ENCODE peak calls at places on chromosomes 5 and 9, in eight cellular contexts. P, B, K, G, X, R, S and J are unnamed samples.
A peak's percentile ranks its signal among the peaks of the same experiment; 100 is the strongest.

GRCh38 chr5:168041583-168041982 is 249.9 kb upstream of the WWC1 start:
- DNase-seq in R (no peak), K (no peak), S (no peak), P (no peak), G (no peak), B (no peak), X (no peak), J (no peak)

GRCh38 chr9:89919171-89919681 is 314.4 kb downstream of the GADD45G start:
- DNase-seq in K (no peak), R (peak; percentile 60), S (no peak), X (no peak), P (no peak), G (no peak), B (no peak), J (no peak)

GRCh38 chr5:56414056-56414455 is 180.9 kb upstream of the ANKRD55 start:
- DNase-seq in B (no peak), S (peak; percentile 93), G (no peak), P (no peak), K (no peak), X (peak; percentile 20), R (no peak), J (no peak)

GRCh38 chr5:84301535-84301934 is 83.1 kb downstream of the EDIL3 start:
- DNase-seq in G (no peak), B (peak; percentile 51), P (no peak), R (no peak), K (peak; percentile 4), S (no peak), X (peak; percentile 49), J (no peak)

GRCh38 chr5:57831942-57832341 is 349.3 kb upstream of the ACTBL2 start:
- DNase-seq in G (no peak), B (peak; percentile 84), K (no peak), R (no peak), S (no peak), X (peak; percentile 31), P (no peak), J (no peak)

GRCh38 chr5:136067422-136067821 is 38.6 kb downstream of the TGFBI start:
- DNase-seq in P (no peak), B (no peak), S (no peak), R (no peak), X (no peak), G (no peak), K (peak; percentile 27), J (no peak)

GRCh38 chr9:74960548-74960947 is 7.8 kb upstream of the C9orf40 start:
- DNase-seq in P (no peak), R (no peak), G (no peak), X (peak; percentile 88), K (peak; percentile 92), S (no peak), B (peak; percentile 94), J (peak; percentile 68)

GRCh38 chr9:38301376-38302106 is 91.0 kb upstream of the ALDH1B1 start:
- DNase-seq in B (no peak), G (no peak), P (no peak), S (no peak), K (no peak), R (no peak), X (no peak), J (no peak)

GRCh38 chr9:72193478-72193881 is 44.2 kb downstream of the GDA start:
- DNase-seq in P (no peak), X (no peak), K (no peak), G (no peak), S (no peak), B (peak; percentile 34), R (no peak), J (no peak)

GRCh38 chr9:27470291-27470805 is 53.7 kb upstream of the IFNK start:
- DNase-seq in S (no peak), P (no peak), R (no peak), B (no peak), G (no peak), X (no peak), K (no peak), J (no peak)

GRCh38 chr9:118693645-118694044 is 675.6 kb downstream of the BRINP1 start:
- DNase-seq in G (no peak), B (peak; percentile 5), K (peak; percentile 3), R (no peak), X (no peak), P (no peak), S (no peak), J (no peak)

GRCh38 chr5:74576941-74577456 is 63.5 kb downstream of the ENC1 start:
- DNase-seq in G (no peak), P (peak; percentile 41), K (peak; percentile 75), S (no peak), X (peak; percentile 67), B (no peak), R (no peak), J (no peak)

GRCh38 chr5:42621242-42621641 is 135.4 kb upstream of the CCDC152 start:
- DNase-seq in B (no peak), P (no peak), X (no peak), S (no peak), G (no peak), K (no peak), R (no peak), J (no peak)

GRCh38 chr5:72517961-72518690 is 10.9 kb upstream of the ZNF366 start:
- DNase-seq in P (peak; percentile 78), R (peak; percentile 33), K (peak; percentile 72), G (peak; percentile 49), S (no peak), X (peak; percentile 61), B (no peak), J (no peak)

GRCh38 chr9:136655244-136656225 is 7.2 kb upstream of the EGFL7 start:
- DNase-seq in S (no peak), R (no peak), P (peak; percentile 89), K (no peak), B (no peak), X (peak; percentile 26), G (no peak), J (no peak)

GRCh38 chr9:96605328-96605727 is 14.3 kb downstream of the CDC14B start:
- DNase-seq in X (no peak), B (no peak), P (no peak), R (no peak), K (no peak), S (no peak), G (no peak), J (no peak)
- H3K4me3 ChIP-seq in X (no peak overlapping the region), B (no peak overlapping the region), P (no peak overlapping the region), R (no peak overlapping the region), K (no peak overlapping the region), S (peak overlapping the region; percentile 17), G (no peak overlapping the region), J (no peak overlapping the region)

GRCh38 chr9:132514821-132515220 is 67.6 kb upstream of the BARHL1 start:
- DNase-seq in G (no peak), X (no peak), S (no peak), P (no peak), R (no peak), B (no peak), K (no peak), J (no peak)
- H3K4me3 ChIP-seq in G (no peak overlapping the region), X (no peak overlapping the region), S (no peak overlapping the region), P (no peak overlapping the region), R (no peak overlapping the region), B (no peak overlapping the region), K (no peak overlapping the region), J (no peak overlapping the region)

GRCh38 chr5:161548472-161549094 is 2.1 kb upstream of the GABRB2 start:
- DNase-seq in X (no peak), R (peak; percentile 9), S (no peak), G (peak; percentile 18), B (no peak), P (no peak), K (peak; percentile 3), J (no peak)

GRCh38 chr5:161545701-161546462 is 643 bp downstream of the GABRB2 start:
- DNase-seq in S (no peak), P (no peak), G (peak; percentile 6), K (no peak), X (no peak), B (no peak), R (no peak), J (no peak)

GRCh38 chr5:161544350-161544765 is 2.2 kb downstream of the GABRB2 start:
- DNase-seq in P (peak; percentile 46), R (peak; percentile 33), G (peak; percentile 56), X (peak; percentile 58), S (peak; percentile 22), K (peak; percentile 60), B (peak; percentile 47), J (peak; percentile 4)

GRCh38 chr5:161547573-161548471 is 1.3 kb upstream of the GABRB2 start:
- DNase-seq in P (peak; percentile 43), X (no peak), S (no peak), K (peak; percentile 2), G (peak; percentile 21), R (peak; percentile 14), B (no peak), J (no peak)

DNA sequence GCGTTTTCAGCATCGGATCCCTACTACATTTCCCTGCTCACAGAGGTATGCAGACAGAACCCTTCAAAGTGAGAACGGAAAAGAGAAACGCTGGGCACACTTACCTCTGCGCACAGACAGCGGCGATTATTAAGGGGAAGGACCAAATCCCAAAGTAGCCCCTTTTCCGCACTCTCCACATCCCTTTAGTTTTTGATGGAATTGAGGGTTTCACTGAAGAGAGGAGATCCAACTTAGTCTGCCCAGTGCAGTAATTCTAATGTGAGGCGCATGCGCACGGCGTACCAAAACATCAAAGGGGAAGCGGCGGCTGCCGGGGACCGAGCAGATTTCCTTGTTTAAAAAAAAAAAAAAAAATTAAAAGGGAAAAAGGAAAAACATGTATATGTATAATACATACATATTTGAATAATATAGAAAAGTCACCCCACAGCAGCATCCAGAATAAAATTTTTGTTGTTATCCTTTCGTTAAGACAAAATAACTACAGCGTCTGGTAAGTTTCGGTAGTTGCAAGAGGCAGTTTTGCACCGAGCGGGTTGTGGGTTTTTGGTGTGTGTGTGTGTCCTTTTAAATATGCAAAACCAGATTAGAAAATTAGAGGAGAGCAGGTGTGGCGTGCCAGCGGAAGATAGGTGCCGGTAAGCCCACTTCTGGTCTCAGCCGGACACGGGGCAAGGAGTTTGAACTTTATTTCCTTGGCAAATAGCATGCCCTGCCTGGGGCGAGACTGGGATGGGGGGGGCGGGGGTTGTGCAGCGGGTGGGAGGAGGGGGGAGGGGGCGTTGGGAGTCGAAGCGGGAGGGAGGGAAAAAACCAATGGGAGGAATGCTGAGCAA is at the start of gene GABRB2:
- DNase-seq in R (peak; percentile 61), P (peak; percentile 64), G (peak; percentile 58), X (peak; percentile 54), K (peak; percentile 61), S (no peak), B (peak; percentile 24), J (no peak)
- H3K4me3 ChIP-seq in R (peak within 1 kb of the TSS; percentile 37), P (peak within 1 kb of the TSS; percentile 81), G (peak within 1 kb of the TSS; percentile 82), X (peak within 1 kb of the TSS; percentile 35), K (peak within 1 kb of the TSS; percentile 58), S (peak within 1 kb of the TSS; percentile 81), B (peak within 1 kb of the TSS; percentile 32), J (peak within 1 kb of the TSS; percentile 45)

GRCh38 chr9:104075801-104076753 is 18.0 kb upstream of the SMC2 start:
- DNase-seq in K (peak; percentile 76), P (no peak), B (peak; percentile 45), S (no peak), G (no peak), X (peak; percentile 85), R (no peak), J (peak; percentile 89)

GRCh38 chr9:104073098-104073769 is 20.9 kb upstream of the SMC2 start:
- DNase-seq in K (no peak), R (no peak), S (no peak), G (no peak), B (no peak), P (no peak), X (no peak), J (no peak)

GRCh38 chr9:104071589-104071988 is 22.5 kb upstream of the SMC2 start:
- DNase-seq in K (no peak), S (no peak), R (no peak), P (no peak), G (no peak), X (no peak), B (no peak), J (no peak)

GRCh38 chr9:104073770-104074133 is 20.4 kb upstream of the SMC2 start:
- DNase-seq in S (no peak), X (no peak), G (no peak), K (peak; percentile 54), B (no peak), P (no peak), R (no peak), J (no peak)

GRCh38 chr9:104074876-104075275 is 19.2 kb upstream of the SMC2 start:
- DNase-seq in K (peak; percentile 86), S (no peak), R (no peak), P (no peak), B (peak; percentile 45), X (peak; percentile 84), G (no peak), J (peak; percentile 45)
- H3K4me3 ChIP-seq in K (peak overlapping the region; percentile 36), S (no peak overlapping the region), R (no peak overlapping the region), P (no peak overlapping the region), B (no peak overlapping the region), X (no peak overlapping the region), G (no peak overlapping the region), J (no peak overlapping the region)